ENCODE peak calls at places on chromosomes 5 and 9, in eight cellular contexts. W, M, S, I, K, O, C and G are unnamed samples.

GRCh38 chr5:122933926-122934325 is 88.5 kb downstream of the SNX24 start:
- DNase-seq in M (no peak), O (no peak), C (no peak), S (no peak), I (no peak), W (no peak), K (no peak), G (no peak)

GRCh38 chr5:132228241-132229035 is 785 bp upstream of the P4HA2 start:
- DNase-seq in K (no peak), I (peak), C (no peak), M (peak), O (peak), S (peak), W (no peak), G (no peak)

GRCh38 chr5:158028349-158028748 is 169.4 kb upstream of the CLINT1 start:
- DNase-seq in I (no peak), M (peak), W (no peak), K (no peak), O (no peak), S (no peak), C (no peak), G (no peak)

GRCh38 chr5:96819806-96820205 is 12.1 kb upstream of the ERAP1 start:
- DNase-seq in I (no peak), W (no peak), O (no peak), M (no peak), K (no peak), S (no peak), C (no peak), G (no peak)

GRCh38 chr5:179699640-179700298 is 1.0 kb downstream of the CANX start:
- DNase-seq in C (no peak), I (no peak), S (peak), W (no peak), K (peak), M (peak), O (no peak), G (no peak)

GRCh38 chr5:140349244-140349643 is 2.8 kb upstream of the HBEGF start:
- DNase-seq in C (no peak), S (peak), O (no peak), I (no peak), W (no peak), M (no peak), K (no peak), G (no peak)

GRCh38 chr9:74810200-74810599 is 77.5 kb downstream of the TRPM6 start:
- DNase-seq in O (no peak), K (no peak), S (no peak), I (no peak), M (no peak), C (no peak), W (no peak), G (no peak)

GRCh38 chr5:12177851-12178250 is 273.6 kb upstream of the CTNND2 start:
- DNase-seq in K (no peak), M (no peak), W (no peak), S (no peak), C (no peak), I (no peak), O (no peak), G (no peak)

GRCh38 chr9:137241490-137242328 is 622 bp downstream of the TUBB4B start:
- DNase-seq in S (peak), C (peak), O (peak), I (peak), M (peak), K (peak), W (no peak), G (no peak)

GRCh38 chr9:91082709-91083108 is 279.0 kb downstream of the AUH start:
- DNase-seq in I (no peak), K (no peak), O (no peak), C (no peak), W (no peak), M (no peak), S (no peak), G (no peak)

GRCh38 chr5:180625791-180626660 is 23.4 kb downstream of the FLT4 start:
- DNase-seq in K (no peak), M (no peak), C (no peak), W (no peak), I (no peak), O (no peak), S (no peak), G (no peak)

GRCh38 chr5:118791986-118792734 is 196.2 kb downstream of the DTWD2 start:
- DNase-seq in W (no peak), C (no peak), S (peak), O (no peak), M (peak), I (no peak), K (peak), G (no peak)

GRCh38 chr5:95440825-95441224 is 49.7 kb downstream of the FAM81B start:
- DNase-seq in K (no peak), W (no peak), M (no peak), S (no peak), O (no peak), C (no peak), I (no peak), G (no peak)

GRCh38 chr5:133459474-133460155 is 152.7 kb downstream of the FSTL4 start:
- DNase-seq in W (no peak), K (no peak), M (no peak), C (no peak), I (no peak), O (no peak), S (no peak), G (no peak)

GRCh38 chr9:88741335-88741734 is 206.4 kb downstream of the NXNL2 start:
- DNase-seq in O (no peak), S (no peak), K (no peak), M (no peak), C (no peak), W (no peak), I (no peak), G (no peak)

GRCh38 chr5:124927735-124928134 is 181.3 kb upstream of the ZNF608 start:
- DNase-seq in S (no peak), W (no peak), O (no peak), C (no peak), I (no peak), K (no peak), M (no peak), G (no peak)

GRCh38 chr9:34989946-34990635 is 546 bp downstream of the DNAJB5 start:
- DNase-seq in S (peak), C (peak), I (peak), M (peak), O (no peak), W (no peak), K (no peak), G (peak)

GRCh38 chr9:83220737-83221136 is 157.8 kb upstream of the RASEF start:
- DNase-seq in I (no peak), W (no peak), K (no peak), M (peak), C (no peak), O (no peak), S (no peak), G (no peak)

GRCh38 chr5:142438573-142438972 is 113.8 kb upstream of the SPRY4 start:
- DNase-seq in I (no peak), S (no peak), K (no peak), C (no peak), M (no peak), W (no peak), O (no peak), G (no peak)

GRCh38 chr5:86228147-86228546 is 389.6 kb upstream of the COX7C start:
- DNase-seq in W (no peak), M (no peak), S (no peak), O (no peak), I (no peak), C (no peak), K (no peak), G (no peak)

GRCh38 chr5:72465601-72466563 is 41.3 kb downstream of the ZNF366 start:
- DNase-seq in K (no peak), M (no peak), I (no peak), O (no peak), S (no peak), W (no peak), C (no peak), G (no peak)

DNA sequence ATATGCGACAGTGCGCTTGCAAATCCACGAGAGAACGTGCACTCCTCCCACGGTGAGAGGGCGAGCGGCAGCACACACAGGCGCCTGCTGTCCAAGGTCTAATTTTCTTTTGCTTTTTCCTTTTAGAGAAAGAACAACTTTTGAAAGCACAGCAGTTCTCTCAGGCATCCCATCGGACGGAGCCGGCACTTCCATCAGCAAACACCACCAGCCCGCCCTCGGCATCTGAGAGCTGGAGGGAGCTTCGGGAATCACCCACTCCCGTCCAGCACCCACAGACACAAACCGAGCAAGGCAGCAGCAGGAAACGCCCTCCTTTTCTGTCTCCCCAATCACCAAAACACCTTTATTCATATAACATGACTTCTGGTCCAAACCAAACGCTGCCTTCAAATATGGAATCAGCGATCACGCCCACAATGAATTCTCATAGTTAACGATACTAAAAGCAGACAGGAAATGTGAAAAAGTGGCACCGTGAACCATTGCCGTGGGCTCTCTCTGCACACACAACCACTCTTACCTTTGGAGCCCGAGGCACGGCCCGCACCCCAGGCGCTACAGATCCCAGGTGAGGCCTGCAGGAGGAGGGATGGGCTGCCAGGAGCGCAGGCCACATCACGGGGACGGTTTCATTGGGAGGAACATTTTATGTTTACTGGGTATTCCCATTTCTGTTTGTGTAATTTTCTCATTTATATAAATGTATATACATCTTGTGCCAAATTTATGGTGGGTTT is 14.2 kb downstream of the LPCAT1 start:
- DNase-seq in K (no peak), I (peak), M (no peak), S (no peak), W (peak), O (no peak), C (peak), G (peak)
- H3K27ac ChIP-seq in K (no peak), I (no peak), M (no peak), S (no peak), W (no peak), O (no peak), C (no peak), G (no peak)

GRCh38 chr5:177412603-177413233 is 3.4 kb upstream of the F12 start:
- DNase-seq in O (no peak), M (no peak), C (no peak), K (no peak), I (no peak), S (no peak), W (no peak), G (no peak)

GRCh38 chr5:177410575-177410974 is 1.2 kb upstream of the F12 start:
- DNase-seq in C (no peak), I (no peak), O (no peak), K (no peak), M (no peak), W (no peak), S (no peak), G (no peak)

GRCh38 chr5:177405312-177405711 is 4.1 kb downstream of the F12 start:
- DNase-seq in S (no peak), I (no peak), W (no peak), K (no peak), O (no peak), M (no peak), C (no peak), G (no peak)

GRCh38 chr5:177405805-177406204 is 3.6 kb downstream of the F12 start:
- DNase-seq in W (no peak), M (no peak), I (peak), S (no peak), O (no peak), K (no peak), C (no peak), G (no peak)

DNA sequence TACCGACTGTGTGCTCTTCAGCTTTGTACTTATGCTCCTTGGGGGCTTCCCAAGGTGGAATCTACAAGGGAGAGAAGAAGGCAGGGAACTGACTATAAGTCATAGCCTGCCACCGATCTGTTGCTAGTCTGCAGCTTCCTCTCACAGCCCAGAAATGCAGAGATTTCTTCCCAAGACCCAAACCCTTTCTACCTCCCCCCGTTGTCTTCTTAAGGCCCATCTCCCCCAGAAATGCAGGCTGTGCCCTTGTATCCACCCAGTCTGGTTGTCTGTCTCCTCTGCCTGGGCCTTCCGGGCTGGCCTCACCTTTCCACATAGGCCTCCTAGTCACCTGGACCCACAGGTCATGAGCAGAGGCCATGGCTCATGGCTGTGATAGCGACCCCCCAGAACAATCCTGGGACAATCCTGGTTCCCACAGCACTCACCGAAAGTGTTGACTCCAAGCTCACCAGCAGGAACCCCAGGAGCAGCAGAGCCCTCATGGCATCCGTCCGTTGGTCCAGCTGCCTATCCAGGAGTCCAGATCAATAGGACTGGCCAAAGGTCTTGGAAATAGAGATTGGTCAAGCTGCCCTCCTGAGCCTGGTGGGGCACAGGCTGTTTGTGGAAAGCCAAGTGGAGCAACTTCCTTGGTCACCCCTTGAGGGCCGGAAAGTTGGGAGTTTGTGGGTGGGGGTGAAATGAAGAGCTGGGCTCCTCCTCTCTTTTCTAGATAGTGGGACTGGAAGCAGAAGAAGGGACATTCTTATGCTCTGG is at the start of gene F12:
- DNase-seq in C (no peak), M (no peak), O (no peak), K (no peak), S (no peak), I (no peak), W (peak), G (no peak)
- H3K27ac ChIP-seq in C (no peak), M (no peak), O (no peak), K (no peak), S (no peak), I (no peak), W (peak), G (no peak)

DNA sequence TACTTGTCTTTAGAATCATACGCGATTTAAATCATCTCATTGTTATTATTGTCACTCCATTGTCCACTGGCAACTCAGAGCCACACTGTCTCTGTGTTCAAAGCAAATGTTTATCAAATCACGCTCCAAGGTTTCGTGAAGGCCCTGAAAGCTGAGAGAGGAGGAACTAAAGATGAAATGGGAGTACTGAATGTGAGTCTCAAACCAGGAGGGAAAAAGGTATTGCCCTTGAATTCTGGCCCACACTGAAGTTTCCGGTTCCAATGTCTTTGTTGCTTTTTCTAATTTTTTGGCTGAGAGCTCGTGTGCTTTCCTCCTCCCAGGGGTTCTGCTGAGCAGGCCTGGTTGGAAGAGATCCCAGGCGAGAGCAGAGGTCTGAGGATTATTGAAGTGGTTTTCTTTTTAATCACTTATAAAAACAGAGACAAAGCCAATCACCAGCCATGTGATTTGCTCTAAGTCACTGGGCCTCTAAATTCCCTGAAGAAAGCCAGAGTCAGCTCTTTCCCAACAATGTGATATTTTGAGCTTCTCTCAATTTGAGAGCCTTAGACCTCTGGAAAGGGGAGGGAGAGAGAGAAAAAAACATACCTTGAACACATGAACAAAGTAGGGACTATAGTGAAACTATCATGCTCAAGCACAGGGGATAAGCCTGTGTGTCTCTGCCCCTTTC is 420.8 kb upstream of the GRAMD2B start:
- DNase-seq in S (peak), O (peak), I (no peak), W (no peak), K (peak), C (peak), M (peak), G (no peak)
- H3K27ac ChIP-seq in S (no peak), O (no peak), I (no peak), W (no peak), K (peak), C (no peak), M (peak), G (peak)

DNA sequence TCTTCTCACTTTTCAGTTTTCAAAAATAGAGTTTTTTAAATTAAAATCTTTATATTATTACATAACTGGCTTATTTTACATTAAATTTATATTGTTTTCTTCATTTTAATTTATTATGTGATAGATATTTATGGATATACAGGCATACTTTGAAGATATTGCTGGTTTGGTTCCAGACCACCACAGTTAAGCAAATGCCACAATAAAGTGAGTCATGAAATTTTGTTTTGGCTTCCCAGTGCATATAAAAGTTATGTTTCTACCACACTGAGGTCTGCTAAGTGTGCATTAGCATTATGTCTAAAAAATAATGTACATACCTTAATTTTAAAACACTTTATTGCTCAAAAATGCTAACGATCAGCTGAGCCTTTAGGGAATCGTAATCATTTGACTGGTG is 47.5 kb downstream of the NDUFS4 start:
- DNase-seq in O (no peak), W (no peak), M (no peak), S (no peak), I (no peak), C (no peak), K (no peak), G (no peak)
- H3K27ac ChIP-seq in O (no peak), W (no peak), M (no peak), S (no peak), I (no peak), C (no peak), K (no peak), G (no peak)

DNA sequence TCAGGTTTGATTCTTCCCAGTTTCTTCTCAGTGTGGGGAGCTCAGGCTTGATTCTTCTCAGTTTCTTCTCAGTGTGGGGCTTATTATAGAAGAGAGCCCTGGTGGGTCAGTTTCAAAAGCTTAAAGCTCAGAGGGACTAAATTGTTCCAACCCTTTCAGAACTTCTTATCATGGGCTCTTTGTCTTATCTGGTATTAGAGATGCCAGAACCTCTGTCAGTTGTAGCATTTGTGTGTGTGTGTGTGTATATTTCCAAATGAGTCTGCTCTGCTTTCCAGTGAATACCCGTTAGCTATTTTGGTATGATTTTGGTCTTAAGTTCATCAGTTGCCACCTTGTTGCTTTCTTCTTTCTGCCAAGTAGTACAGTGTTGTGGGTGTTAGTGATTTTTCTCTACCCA is 21.8 kb downstream of the TMEM38B start:
- DNase-seq in K (no peak), S (no peak), C (no peak), M (no peak), I (no peak), W (no peak), O (no peak), G (no peak)
- H3K27ac ChIP-seq in K (no peak), S (no peak), C (peak), M (no peak), I (no peak), W (no peak), O (no peak), G (no peak)

GRCh38 chr5:16596541-16596940 is 20.3 kb downstream of the RETREG1 start:
- DNase-seq in O (no peak), W (no peak), S (no peak), K (no peak), I (no peak), C (no peak), M (no peak), G (peak)
- H3K27ac ChIP-seq in O (no peak), W (no peak), S (no peak), K (peak), I (no peak), C (no peak), M (no peak), G (peak)